ENCODE peak calls at places on chromosomes 11 and 22, in five cellular contexts. P is A549; Q is CD8-positive, alpha-beta memory T cell; J is prostate gland; A is GM23248. X is an unnamed sample. For H3K9me3, the result is how much of the 10 kb centered on the place peaks cover.

GRCh38 chr11:124098142-124098541 is 17.1 kb upstream of the VWA5A start:
- DNase-seq in P (no peak), Q (no peak), J (no peak), A (no peak), X (no peak)

GRCh38 chr11:117862019-117862725 is 14.3 kb downstream of the FXYD6 start:
- DNase-seq in P (no peak), Q (no peak), J (no peak), A (no peak), X (no peak)

GRCh38 chr11:119972281-119972680 is 165.6 kb downstream of the TRIM29 start:
- DNase-seq in P (no peak), Q (no peak), J (no peak), A (no peak), X (no peak)

GRCh38 chr11:20203836-20204235 is 43.6 kb upstream of the DBX1 start:
- DNase-seq in P (no peak), Q (no peak), J (no peak), A (no peak), X (no peak)

GRCh38 chr22:43854786-43855271 is 7.5 kb downstream of the SULT4A1 start:
- DNase-seq in P (no peak), Q (no peak), J (no peak), A (no peak), X (no peak)

GRCh38 chr22:30866811-30867271 is 101.7 kb downstream of the MORC2 start:
- DNase-seq in P (peak), Q (no peak), J (no peak), A (peak), X (no peak)

GRCh38 chr11:30192620-30193019 is 38.2 kb upstream of the FSHB start:
- DNase-seq in P (no peak), Q (no peak), J (no peak), A (no peak), X (no peak)

GRCh38 chr11:12079726-12080556 is 30.4 kb upstream of the MICAL2 start:
- DNase-seq in P (peak), Q (no peak), J (no peak), A (peak), X (no peak)

GRCh38 chr22:38924197-38924952 is 33.0 kb upstream of the APOBEC3A start:
- DNase-seq in P (peak), Q (no peak), J (peak), A (peak), X (no peak)

GRCh38 chr11:64810891-64811272 is 531 bp upstream of the MEN1 start:
- DNase-seq in P (no peak), Q (peak), J (no peak), A (no peak), X (peak)

GRCh38 chr11:113587318-113587739 is 112.1 kb upstream of the DRD2 start:
- DNase-seq in P (no peak), Q (no peak), J (no peak), A (peak), X (no peak)

GRCh38 chr22:36027960-36028645 is 521 bp downstream of the RBFOX2 start:
- DNase-seq in P (peak), Q (no peak), J (peak), A (no peak), X (no peak)

GRCh38 chr22:35155403-35156025 is 89.6 kb downstream of the ISX start:
- DNase-seq in P (no peak), Q (no peak), J (no peak), A (no peak), X (no peak)

DNA sequence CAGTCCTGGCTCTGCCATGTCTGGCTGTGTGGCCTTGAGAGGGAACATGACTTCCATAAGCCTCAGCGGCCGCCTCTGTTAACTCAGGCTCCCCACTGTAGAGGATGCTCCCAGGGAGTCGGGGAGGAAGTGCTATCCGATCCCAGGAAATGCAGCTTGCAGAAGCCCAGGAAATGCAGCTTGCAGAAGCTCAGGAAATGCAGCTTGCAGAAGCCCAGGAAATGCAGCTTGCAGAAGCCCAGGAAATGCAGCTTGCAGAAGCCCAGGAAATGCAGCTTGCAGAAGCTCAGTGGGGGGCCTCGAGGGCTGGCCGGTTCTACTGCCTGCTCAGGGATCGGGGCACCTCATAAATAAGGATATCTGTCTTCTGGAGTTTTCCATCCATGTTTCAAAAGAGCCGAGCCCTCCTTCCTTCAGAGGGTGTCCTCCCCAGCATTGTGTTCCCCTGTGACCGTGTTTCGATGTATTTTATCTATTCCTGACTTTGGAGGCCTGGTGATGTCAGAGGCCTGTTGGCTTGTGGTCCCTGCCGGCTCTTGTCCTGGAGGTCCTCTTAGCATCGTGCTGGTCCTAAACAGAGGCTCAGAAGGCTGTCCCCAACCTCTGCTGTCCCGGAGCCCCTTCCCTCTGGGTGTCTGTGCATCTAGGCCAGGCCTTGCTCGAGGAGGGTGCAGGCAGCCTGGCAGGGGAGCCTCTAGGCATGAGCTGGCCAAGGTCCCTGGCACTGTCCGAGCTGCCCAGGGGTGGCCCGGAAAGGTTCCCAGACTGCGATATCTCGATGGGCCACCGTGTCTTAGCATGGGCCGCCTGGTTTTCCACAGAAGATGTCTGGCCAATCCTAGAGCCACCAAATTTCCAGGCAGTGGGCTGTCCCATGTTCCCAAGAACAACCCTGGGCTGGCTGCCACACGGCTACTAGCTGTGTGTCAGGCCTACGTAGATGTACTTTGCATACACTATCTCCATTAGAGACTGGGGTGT is 24.9 kb upstream of the SMIM38 start:
- DNase-seq in P (no peak), Q (no peak), J (no peak), A (no peak), X (no peak)
- H3K27ac ChIP-seq in P (peak), Q (no peak), J (no peak), A (no peak), X (no peak)

GRCh38 chr22:48701296-48702030 is 1126.2 kb downstream of the BRD1 start:
- DNase-seq in P (no peak), Q (no peak), J (no peak), A (no peak), X (no peak)

GRCh38 chr22:48702573-48703264 is 1125.0 kb downstream of the BRD1 start:
- DNase-seq in P (no peak), Q (no peak), J (no peak), A (no peak), X (no peak)

GRCh38 chr22:48704335-48704734 is 1123.3 kb downstream of the BRD1 start:
- DNase-seq in P (no peak), Q (no peak), J (no peak), A (no peak), X (no peak)

GRCh38 chr22:48705159-48705916 is 1122.3 kb downstream of the BRD1 start:
- DNase-seq in P (no peak), Q (no peak), J (no peak), A (no peak), X (no peak)

DNA sequence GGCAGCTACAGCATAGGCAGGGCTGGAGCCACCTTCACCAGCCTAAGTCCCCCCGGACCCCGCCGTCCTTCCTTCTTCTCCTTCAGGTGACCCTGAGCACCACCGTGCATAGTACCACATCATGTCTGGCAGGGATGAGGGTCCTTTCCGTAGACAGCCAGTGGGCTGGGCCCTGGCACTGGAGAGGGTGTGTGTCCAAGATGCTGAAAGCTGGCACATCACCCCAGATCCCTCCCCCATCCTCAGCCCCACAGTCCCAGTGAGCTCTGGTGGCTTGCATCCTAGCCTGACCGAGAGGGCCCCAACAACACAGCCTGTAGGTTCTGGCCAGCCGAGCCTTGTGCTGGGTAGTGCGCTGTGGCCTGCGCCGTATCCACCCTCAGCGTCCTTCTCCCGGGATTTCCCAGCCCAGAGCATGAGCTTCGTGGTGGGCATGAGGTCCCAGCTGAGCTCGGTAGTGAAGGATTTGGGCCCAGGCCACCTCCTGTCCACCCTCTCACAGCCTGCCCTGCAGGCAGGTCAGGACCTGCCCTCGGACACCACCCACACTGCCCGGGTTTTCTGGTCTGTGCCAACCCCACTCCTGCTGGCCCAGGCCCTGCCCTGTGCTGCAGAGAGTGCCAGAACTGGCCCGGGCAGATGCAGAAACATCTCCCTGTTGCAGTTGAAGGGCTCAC is 1124.3 kb downstream of the BRD1 start:
- DNase-seq in P (no peak), Q (no peak), J (no peak), A (no peak), X (no peak)
- H3K9me3 ChIP-seq in P (under half), Q (under half), J (under half), A (under half), X (under half)

GRCh38 chr22:20562607-20563463 is 55.4 kb downstream of the MED15 start:
- DNase-seq in P (no peak), Q (no peak), J (no peak), A (no peak), X (no peak)
- H3K27ac ChIP-seq in P (no peak), Q (no peak), J (no peak), A (peak), X (peak)

DNA sequence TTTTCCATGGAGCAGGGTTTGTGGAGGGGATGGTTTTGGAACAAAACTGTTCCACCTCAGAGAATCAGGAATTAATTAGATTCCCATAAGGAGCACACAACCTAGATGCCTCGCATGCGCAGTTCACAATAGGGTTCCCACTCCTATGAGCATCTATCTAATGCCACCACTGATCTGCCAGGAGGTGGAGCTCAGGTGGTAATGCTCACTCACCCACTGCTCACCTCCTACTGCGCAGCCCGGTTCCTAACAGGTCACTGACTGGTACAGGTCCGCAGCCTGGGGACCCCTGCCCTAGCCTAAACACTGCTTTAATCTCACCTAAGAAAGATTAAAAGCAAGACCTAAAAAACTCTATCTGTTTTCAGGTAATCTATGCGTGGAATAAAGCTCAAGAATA is 553.0 kb downstream of the JRKL start:
- DNase-seq in P (no peak), Q (no peak), J (no peak), A (no peak), X (no peak)
- H3K9me3 ChIP-seq in P (under half), Q (under half), J (under half), A (under half), X (under half)

X was measured in CD4-positive, CD25-positive, alpha-beta regulatory T cell.